ENCODE peak calls at places on chromosomes 2 and 18, in seven cellular contexts. X, I, Z, P, D, S and E are unnamed samples.
A peak's percentile ranks its signal among the peaks of the same experiment; 100 is the strongest.

GRCh38 chr2:169397697-169398096 is 35.4 kb upstream of the LRP2 start:
- DNase-seq in S (no peak), D (no peak), X (peak; percentile 22), Z (no peak), P (no peak), I (no peak), E (no peak)

GRCh38 chr2:50111067-50111466 is 920.9 kb downstream of the NRXN1 start:
- DNase-seq in D (no peak), S (no peak), X (no peak), Z (no peak), I (no peak), P (no peak), E (no peak)

GRCh38 chr2:36376319-36376765 is 20.8 kb downstream of the CRIM1 start:
- DNase-seq in S (peak; percentile 50), P (peak; percentile 87), I (peak; percentile 72), D (no peak), X (peak; percentile 58), Z (no peak), E (no peak)

GRCh38 chr2:239312741-239313246 is 88.0 kb downstream of the HDAC4 start:
- DNase-seq in P (peak; percentile 63), X (no peak), D (no peak), S (peak; percentile 53), Z (no peak), I (peak; percentile 59), E (peak; percentile 70)

GRCh38 chr2:23452853-23453420 is 68.0 kb downstream of the KLHL29 start:
- DNase-seq in Z (no peak), P (no peak), D (no peak), X (no peak), S (no peak), I (no peak), E (no peak)

GRCh38 chr2:134124047-134124753 is 129.7 kb upstream of the MGAT5 start:
- DNase-seq in I (no peak), D (peak; percentile 27), S (no peak), X (no peak), Z (no peak), P (no peak), E (no peak)

GRCh38 chr2:205060269-205060668 is 515.0 kb downstream of the PARD3B start:
- DNase-seq in X (no peak), I (no peak), D (no peak), Z (no peak), S (peak; percentile 87), P (no peak), E (no peak)

GRCh38 chr2:227447606-227448005 is 24.4 kb upstream of the AGFG1 start:
- DNase-seq in S (peak; percentile 82), Z (no peak), D (no peak), P (no peak), X (no peak), I (no peak), E (no peak)

GRCh38 chr2:37865640-37866039 is 59.4 kb upstream of the RMDN2 start:
- DNase-seq in I (peak; percentile 44), D (no peak), P (no peak), S (no peak), X (no peak), Z (no peak), E (no peak)

GRCh38 chr2:36539631-36540030 is 58.3 kb downstream of the FEZ2 start:
- DNase-seq in Z (no peak), X (no peak), I (no peak), P (no peak), S (peak; percentile 86), D (no peak), E (no peak)

GRCh38 chr2:135030826-135031225 is 16.4 kb downstream of the MAP3K19 start:
- DNase-seq in P (no peak), I (no peak), D (peak; percentile 11), S (peak; percentile 60), Z (no peak), X (peak; percentile 52), E (no peak)

GRCh38 chr2:131155208-131155855 is 50.2 kb downstream of the PLEKHB2 start:
- DNase-seq in X (no peak), P (no peak), S (no peak), D (no peak), I (no peak), Z (no peak), E (no peak)

GRCh38 chr2:3320910-3321605 is 56.6 kb downstream of the EIPR1 start:
- DNase-seq in X (peak; percentile 42), P (no peak), I (no peak), S (no peak), Z (no peak), D (no peak), E (no peak)

GRCh38 chr18:3044931-3045698 is 32.2 kb upstream of the LPIN2 start:
- DNase-seq in D (no peak), S (no peak), P (no peak), X (no peak), I (no peak), Z (no peak), E (no peak)

GRCh38 chr2:203565076-203565475 is 30.0 kb upstream of the RAPH1 start:
- DNase-seq in S (no peak), P (no peak), I (no peak), Z (no peak), D (no peak), X (no peak), E (no peak)

GRCh38 chr2:38394903-38395341 is 17.8 kb upstream of the ATL2 start:
- DNase-seq in D (no peak), Z (no peak), I (no peak), P (no peak), S (peak; percentile 77), X (no peak), E (no peak)

GRCh38 chr2:137467246-137467862 is 496.9 kb upstream of the HNMT start:
- DNase-seq in S (peak; percentile 47), D (peak; percentile 39), X (peak; percentile 72), I (no peak), P (no peak), Z (no peak), E (no peak)

GRCh38 chr2:191569025-191569424 is 108.9 kb upstream of the NABP1 start:
- DNase-seq in I (no peak), S (no peak), X (peak; percentile 50), Z (no peak), D (no peak), P (no peak), E (no peak)

GRCh38 chr2:196329959-196330358 is 158.6 kb upstream of the STK17B start:
- DNase-seq in X (no peak), P (no peak), D (no peak), I (no peak), Z (no peak), S (no peak), E (no peak)

GRCh38 chr2:102142829-102143449 is 393 bp downstream of the IL1R1 start:
- DNase-seq in P (no peak), X (no peak), D (no peak), S (peak; percentile 70), Z (no peak), I (no peak), E (no peak)

GRCh38 chr2:29834624-29835023 is 86.8 kb downstream of the ALK start:
- DNase-seq in S (peak; percentile 39), P (no peak), Z (no peak), D (no peak), X (no peak), I (no peak), E (no peak)

DNA sequence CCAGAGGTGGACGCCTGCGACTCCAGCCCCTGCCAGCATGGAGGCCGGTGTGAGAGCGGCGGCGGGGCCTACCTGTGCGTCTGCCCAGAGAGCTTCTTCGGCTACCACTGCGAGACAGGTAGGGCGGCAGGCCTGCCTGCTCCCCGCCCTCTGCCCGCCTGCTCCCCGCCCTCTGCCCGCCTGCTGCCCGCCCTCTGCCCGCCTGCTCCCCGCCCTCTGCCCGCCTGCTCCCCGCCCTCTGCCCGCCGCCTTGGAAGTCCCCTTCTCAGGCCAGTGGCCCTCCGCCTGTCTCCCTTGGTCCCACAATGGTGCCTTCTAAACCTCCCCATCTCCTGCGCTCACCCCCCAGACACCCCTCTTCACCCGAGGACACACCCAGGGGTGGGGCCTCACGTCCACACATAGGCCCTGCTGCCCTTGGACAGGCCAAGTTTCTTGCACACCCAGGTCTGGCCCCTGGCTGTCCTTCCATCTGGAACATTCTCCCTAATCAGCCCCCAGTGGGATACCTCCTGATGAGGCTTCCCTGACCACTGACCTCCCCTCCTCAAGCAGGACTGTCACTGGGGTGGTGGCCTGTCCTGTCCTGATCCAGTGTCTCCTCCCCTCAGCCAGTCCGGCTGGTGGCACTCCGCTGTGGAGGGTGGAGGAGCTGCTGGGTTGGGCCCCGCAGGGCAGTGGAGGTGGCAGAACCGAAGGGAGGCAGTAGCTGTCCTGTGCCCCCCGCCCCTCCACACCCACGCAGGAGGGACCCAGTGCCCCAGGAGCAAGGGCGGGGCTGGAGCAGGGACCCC is 37.9 kb downstream of the MTERF4 start:
- DNase-seq in X (peak; percentile 70), D (no peak), S (no peak), Z (peak; percentile 24), I (no peak), P (no peak), E (peak; percentile 66)
- H3K4me3 ChIP-seq in X (peak overlapping the region; percentile 49), D (no peak overlapping the region), S (no peak overlapping the region), Z (no peak overlapping the region), I (no peak overlapping the region), P (no peak overlapping the region), E (peak overlapping the region; percentile 42)

DNA sequence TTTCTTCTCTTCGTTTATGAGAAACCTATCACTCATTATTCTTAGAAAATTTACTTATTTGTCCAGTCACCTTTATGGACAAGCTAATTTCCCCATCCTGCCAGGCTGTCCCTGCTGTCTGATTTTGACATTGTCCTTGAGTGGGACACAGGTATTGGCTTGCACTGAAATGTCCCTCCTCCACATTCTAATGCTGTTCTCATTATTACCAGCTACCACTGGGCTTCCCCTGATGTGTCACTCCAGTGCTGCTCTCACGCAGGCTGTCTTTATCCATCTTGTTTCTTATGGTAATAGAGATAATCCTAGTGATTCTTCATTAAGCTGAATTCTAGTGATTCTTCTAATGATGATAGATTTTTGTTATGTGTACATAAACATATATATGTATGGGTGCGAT is 48.1 kb upstream of the RBMS1 start:
- DNase-seq in D (no peak), X (no peak), S (no peak), P (no peak), I (no peak), Z (no peak), E (no peak)
- H3K27ac ChIP-seq in D (no peak overlapping the region), X (no peak overlapping the region), S (no peak overlapping the region), P (no peak overlapping the region), I (no peak overlapping the region), Z (no peak overlapping the region), E (no peak overlapping the region)

GRCh38 chr18:48927286-48928080 is 23.3 kb downstream of the SMAD7 start:
- DNase-seq in P (no peak), S (peak; percentile 20), Z (no peak), X (no peak), D (no peak), I (no peak), E (no peak)
- H3K4me1 ChIP-seq in P (peaks cover 100% of the 10 kb centered on the region), S (peaks cover 77% of the 10 kb centered on the region), Z (peaks cover 85% of the 10 kb centered on the region), X (peaks cover 91% of the 10 kb centered on the region), D (peaks cover 94% of the 10 kb centered on the region), I (peaks cover 66% of the 10 kb centered on the region), E (peaks cover 81% of the 10 kb centered on the region)

DNA sequence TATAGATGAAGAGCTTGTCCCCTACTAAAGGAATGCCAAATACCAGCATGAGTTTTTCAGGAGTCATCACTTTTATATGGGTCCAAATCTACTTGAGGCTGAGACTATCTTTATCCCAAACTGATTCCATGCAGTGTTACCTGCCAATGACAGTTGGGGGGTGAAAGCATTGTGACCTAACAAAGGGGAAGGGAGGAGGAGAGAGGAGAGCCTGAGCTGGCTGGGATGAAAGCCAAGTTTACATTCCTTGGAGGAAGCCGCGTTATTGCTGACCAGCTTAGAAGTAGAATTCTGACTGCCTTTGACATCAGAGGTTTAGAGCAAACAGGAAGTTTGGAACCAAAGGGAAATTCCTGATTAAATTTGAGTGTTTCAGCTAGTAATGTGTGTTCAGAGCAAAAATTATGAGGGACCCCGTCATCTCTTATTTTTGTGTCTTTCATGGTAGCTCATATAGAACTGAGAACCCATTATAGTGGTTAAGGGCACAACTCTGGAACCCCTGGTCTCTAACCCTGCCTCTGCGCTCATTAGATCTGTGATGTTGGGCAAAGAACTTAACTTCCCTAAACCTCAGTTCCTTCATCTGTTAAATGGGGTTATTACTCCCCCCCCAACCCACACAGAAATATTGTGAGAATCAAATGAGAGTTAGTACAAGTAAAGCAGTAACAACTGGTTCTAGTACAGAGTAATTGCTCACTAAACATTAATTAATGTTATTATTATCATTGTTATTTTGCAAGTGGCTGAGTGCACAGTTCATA is 199.3 kb upstream of the EPAS1 start:
- DNase-seq in P (peak; percentile 75), I (peak; percentile 59), Z (no peak), S (peak; percentile 97), D (no peak), X (no peak), E (no peak)
- H3K4me3 ChIP-seq in P (no peak overlapping the region), I (no peak overlapping the region), Z (no peak overlapping the region), S (peak overlapping the region; percentile 53), D (no peak overlapping the region), X (no peak overlapping the region), E (no peak overlapping the region)